ENCODE peak calls at places on chromosome 18, in eight cellular contexts. B is BJ, H is AG04450, X is AG04449, R is PC-3, M is colonic mucosa, Y is MCF 10A, Z is fibroblast of mammary gland. E is an unnamed sample.

GRCh38 chr18:39564716-39565115 is 1999.1 kb upstream of the CELF4 start:
- DNase-seq in H (no peak), R (no peak), Z (no peak), Y (no peak), X (no peak), B (no peak), M (no peak), E (no peak)

GRCh38 chr18:70172225-70172624 is 33.3 kb downstream of the RTTN start:
- DNase-seq in M (no peak), Y (peak; percentile 4), X (no peak), Z (peak; percentile 39), H (no peak), B (no peak), R (peak; percentile 30), E (no peak)

GRCh38 chr18:48392266-48392665 is 16.9 kb downstream of the ZBTB7C start:
- DNase-seq in B (no peak), Z (no peak), M (no peak), Y (no peak), R (no peak), H (no peak), X (no peak), E (no peak)

GRCh38 chr18:61360440-61361383 is 27.5 kb downstream of the CDH20 start:
- DNase-seq in X (no peak), M (no peak), R (no peak), H (no peak), B (no peak), Z (no peak), Y (no peak), E (peak; percentile 11)

GRCh38 chr18:11818486-11819203 is 32.6 kb upstream of the CHMP1B start:
- DNase-seq in X (no peak), R (no peak), Z (no peak), B (no peak), M (no peak), Y (no peak), H (no peak), E (no peak)

GRCh38 chr18:57833441-57834101 is 30.5 kb upstream of the ATP8B1 start:
- DNase-seq in B (no peak), R (peak; percentile 23), M (peak; percentile 34), H (no peak), Y (peak; percentile 18), Z (peak; percentile 20), X (no peak), E (peak; percentile 40)

GRCh38 chr18:45682181-45682580 is 41.8 kb upstream of the SLC14A1 start:
- DNase-seq in X (no peak), B (no peak), H (no peak), M (no peak), R (no peak), Y (no peak), Z (no peak), E (no peak)

GRCh38 chr18:31482051-31482450 is 15.9 kb upstream of the DSG2 start:
- DNase-seq in H (no peak), Y (no peak), M (no peak), X (no peak), R (no peak), B (no peak), Z (no peak), E (no peak)

GRCh38 chr18:11163668-11164067 is 14.3 kb upstream of the PIEZO2 start:
- DNase-seq in Z (no peak), R (no peak), H (no peak), Y (no peak), B (no peak), M (no peak), X (no peak), E (no peak)

GRCh38 chr18:52822160-52822559 is 482.2 kb downstream of the DCC start:
- DNase-seq in B (no peak), Y (no peak), R (no peak), X (no peak), M (no peak), H (no peak), Z (no peak), E (no peak)

GRCh38 chr18:11981633-11982366 is 493 bp downstream of the IMPA2 start:
- DNase-seq in X (no peak), Z (peak; percentile 25), Y (peak; percentile 38), R (peak; percentile 46), H (no peak), B (no peak), M (peak; percentile 67), E (no peak)

GRCh38 chr18:9735238-9735637 is 27.1 kb downstream of the RAB31 start:
- DNase-seq in H (no peak), M (no peak), B (no peak), Z (no peak), R (no peak), Y (no peak), X (no peak), E (no peak)

GRCh38 chr18:12944724-12945123 is 3.1 kb upstream of the SEH1L start:
- DNase-seq in X (no peak), Z (peak; percentile 20), M (peak; percentile 42), R (no peak), B (no peak), Y (peak; percentile 36), H (no peak), E (no peak)

GRCh38 chr18:62616331-62616805 is 93.5 kb downstream of the ZCCHC2 start:
- DNase-seq in Y (no peak), X (no peak), H (no peak), B (peak; percentile 69), Z (peak; percentile 83), R (no peak), M (no peak), E (no peak)

DNA sequence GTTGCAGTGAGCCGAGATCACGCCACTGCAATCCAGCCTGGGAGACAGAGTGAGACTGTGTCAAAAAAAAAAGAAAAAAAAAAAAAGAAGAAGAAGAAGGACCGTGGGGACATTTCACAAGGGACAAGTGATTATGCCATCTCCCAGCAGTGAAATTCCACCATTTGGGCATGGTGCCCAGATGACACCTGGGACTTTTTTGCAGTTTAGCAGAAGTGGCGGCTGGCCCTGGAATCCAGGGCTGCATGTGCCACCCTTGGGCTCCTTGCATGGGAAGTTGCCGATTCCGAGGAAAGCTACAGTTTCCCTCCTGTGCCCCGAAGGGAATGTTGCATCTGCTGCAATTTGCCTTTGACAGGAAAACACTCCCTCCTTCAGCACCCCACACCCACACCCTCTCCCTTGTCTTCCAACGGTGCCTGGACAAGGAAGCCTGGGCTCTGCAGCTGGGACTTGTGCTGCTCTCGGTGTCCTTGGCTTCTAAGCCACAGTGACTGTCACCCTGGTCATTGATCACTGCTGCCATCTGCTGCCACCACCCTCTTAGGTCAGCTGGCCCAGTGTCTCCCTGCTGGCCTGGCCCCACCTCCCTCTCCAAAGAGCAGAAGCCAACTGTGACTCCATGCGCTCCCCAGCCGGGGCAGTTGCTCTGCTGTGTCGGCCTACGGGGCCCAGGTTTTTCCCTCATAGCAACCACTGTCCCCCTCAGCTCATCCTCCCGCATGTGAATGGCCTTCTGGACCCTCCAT is 56.4 kb upstream of the LRRC30 start:
- DNase-seq in B (no peak), M (no peak), H (no peak), Y (no peak), X (no peak), R (no peak), Z (peak; percentile 27), E (no peak)
- TF ChIP-seq CTCF in B (no peak), M (no peak), H (no peak), Y (no peak), X (no peak), R (peak; percentile 21), Z (no peak), E (no peak)

GRCh38 chr18:43170586-43170985 is 55.1 kb upstream of the RIT2 start:
- DNase-seq in R (no peak), X (no peak), Y (no peak), B (no peak), Z (no peak), M (no peak), H (no peak), E (no peak)
- TF ChIP-seq CTCF in R (no peak), X (no peak), Y (no peak), B (no peak), Z (no peak), M (no peak), H (no peak), E (peak; percentile 3)

GRCh38 chr18:44599409-44599808 is 81.3 kb upstream of the SETBP1 start:
- DNase-seq in R (no peak), B (no peak), X (no peak), H (no peak), M (no peak), Z (peak; percentile 54), Y (peak; percentile 52), E (no peak)

GRCh38 chr18:44598514-44598913 is 82.2 kb upstream of the SETBP1 start:
- DNase-seq in X (no peak), H (no peak), Y (no peak), M (no peak), B (no peak), R (no peak), Z (no peak), E (no peak)

GRCh38 chr18:44601447-44601846 is 79.2 kb upstream of the SETBP1 start:
- DNase-seq in H (no peak), Z (peak; percentile 85), R (peak; percentile 78), B (peak; percentile 88), Y (peak; percentile 77), M (no peak), X (peak; percentile 77), E (no peak)

GRCh38 chr18:44602845-44603244 is 77.8 kb upstream of the SETBP1 start:
- DNase-seq in R (peak; percentile 72), M (no peak), Z (peak; percentile 39), H (no peak), X (no peak), Y (peak; percentile 98), B (no peak), E (no peak)

GRCh38 chr18:44602380-44602779 is 78.3 kb upstream of the SETBP1 start:
- DNase-seq in M (no peak), Y (peak; percentile 83), Z (peak; percentile 72), R (peak; percentile 72), B (peak; percentile 69), X (no peak), H (no peak), E (no peak)
- TF ChIP-seq CTCF in M (no peak), Y (no peak), Z (no peak), R (no peak), B (no peak), X (no peak), H (no peak), E (no peak)

GRCh38 chr18:7926526-7926925 is 359.4 kb downstream of the PTPRM start:
- DNase-seq in Y (peak; percentile 74), B (no peak), H (no peak), X (no peak), M (no peak), R (peak; percentile 48), Z (no peak), E (no peak)
- TF ChIP-seq CTCF in Y (peak; percentile 32), B (no peak), H (peak; percentile 17), X (no peak), M (peak; percentile 16), R (peak; percentile 59), Z (peak; percentile 10), E (no peak)

DNA sequence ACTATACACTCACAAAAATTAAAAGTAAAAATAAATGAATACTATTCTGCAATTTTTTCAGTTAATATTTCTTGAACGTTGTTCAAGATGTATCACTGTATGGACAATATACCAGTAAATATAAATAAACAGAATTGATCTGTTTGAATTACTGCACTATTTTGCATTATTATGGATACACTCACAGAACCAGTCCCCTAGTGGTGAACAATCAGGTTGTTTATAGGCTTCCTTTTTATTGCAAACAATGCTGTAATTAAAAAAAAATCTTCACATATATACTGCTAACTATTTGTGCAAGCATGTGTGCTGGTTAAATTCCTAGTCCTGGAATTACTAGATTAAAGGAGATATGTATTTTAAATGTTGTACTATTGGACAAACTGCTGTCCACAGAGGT is 306.0 kb downstream of the FBXO15 start:
- DNase-seq in Z (peak; percentile 16), M (no peak), R (peak; percentile 33), Y (no peak), H (no peak), B (no peak), X (no peak), E (no peak)
- TF ChIP-seq CTCF in Z (peak; percentile 44), M (no peak), R (peak; percentile 59), Y (peak; percentile 31), H (peak; percentile 40), B (peak; percentile 35), X (peak; percentile 1), E (no peak)

E was measured in GM13977.